ENCODE peak calls at places on chromosomes 2 and 18, in six cellular contexts. L, C, K, A, X and R are unnamed samples.

GRCh38 chr2:43073373-43073772 is 153.0 kb downstream of the ZFP36L2 start:
- DNase-seq in L (no peak), C (peak; percentile 92), K (peak; percentile 36), A (peak; percentile 54), X (no peak), R (no peak)

GRCh38 chr18:29841631-29842030 is 1200.9 kb downstream of the DSC3 start:
- DNase-seq in L (no peak), C (no peak), K (no peak), A (no peak), X (no peak), R (no peak)

GRCh38 chr18:44500820-44501670 is 179.6 kb upstream of the SETBP1 start:
- DNase-seq in L (no peak), C (no peak), K (no peak), A (no peak), X (no peak), R (no peak)

GRCh38 chr2:73494031-73494430 is 108.4 kb downstream of the ALMS1 start:
- DNase-seq in L (no peak), C (no peak), K (peak; percentile 40), A (no peak), X (no peak), R (no peak)

GRCh38 chr2:25401307-25402021 is 59.7 kb upstream of the DNMT3A start:
- DNase-seq in L (no peak), C (no peak), K (no peak), A (no peak), X (no peak), R (no peak)

GRCh38 chr18:2293109-2293839 is 278.0 kb downstream of the METTL4 start:
- DNase-seq in L (no peak), C (no peak), K (no peak), A (no peak), X (no peak), R (no peak)

GRCh38 chr18:62324917-62325805 is at the start of gene TNFRSF11A:
- DNase-seq in L (peak; percentile 51), C (no peak), K (no peak), A (no peak), X (peak; percentile 93), R (peak; percentile 80)

GRCh38 chr18:49814147-49814499 is 790 bp upstream of the ACAA2 start:
- DNase-seq in L (no peak), C (peak; percentile 72), K (peak; percentile 69), A (no peak), X (no peak), R (no peak)

GRCh38 chr2:232352511-232353091 is 25.9 kb upstream of the ALPP start:
- DNase-seq in L (no peak), C (no peak), K (no peak), A (no peak), X (peak; percentile 72), R (no peak)

GRCh38 chr2:159213296-159213695 is 73.2 kb downstream of the WDSUB1 start:
- DNase-seq in L (no peak), C (no peak), K (no peak), A (no peak), X (no peak), R (peak; percentile 6)
- H3K36me3 ChIP-seq in L (no peaks in the 10 kb centered on the region), C (peaks cover 12% of the 10 kb centered on the region), K (peaks cover 34% of the 10 kb centered on the region), A (no peaks in the 10 kb centered on the region), X (no peaks in the 10 kb centered on the region), R (no peaks in the 10 kb centered on the region)

GRCh38 chr2:60608679-60609078 is 55.2 kb upstream of the BCL11A start:
- DNase-seq in L (no peak), C (no peak), K (peak; percentile 29), A (no peak), X (no peak), R (no peak)

GRCh38 chr2:60614319-60614718 is 60.9 kb upstream of the BCL11A start:
- DNase-seq in L (no peak), C (no peak), K (no peak), A (no peak), X (no peak), R (no peak)

GRCh38 chr2:60612028-60612427 is 58.6 kb upstream of the BCL11A start:
- DNase-seq in L (no peak), C (no peak), K (no peak), A (no peak), X (no peak), R (no peak)
- H3K27ac ChIP-seq in L (no peak overlapping the region), C (no peak overlapping the region), K (no peak overlapping the region), A (no peak overlapping the region), X (no peak overlapping the region), R (no peak overlapping the region)

DNA sequence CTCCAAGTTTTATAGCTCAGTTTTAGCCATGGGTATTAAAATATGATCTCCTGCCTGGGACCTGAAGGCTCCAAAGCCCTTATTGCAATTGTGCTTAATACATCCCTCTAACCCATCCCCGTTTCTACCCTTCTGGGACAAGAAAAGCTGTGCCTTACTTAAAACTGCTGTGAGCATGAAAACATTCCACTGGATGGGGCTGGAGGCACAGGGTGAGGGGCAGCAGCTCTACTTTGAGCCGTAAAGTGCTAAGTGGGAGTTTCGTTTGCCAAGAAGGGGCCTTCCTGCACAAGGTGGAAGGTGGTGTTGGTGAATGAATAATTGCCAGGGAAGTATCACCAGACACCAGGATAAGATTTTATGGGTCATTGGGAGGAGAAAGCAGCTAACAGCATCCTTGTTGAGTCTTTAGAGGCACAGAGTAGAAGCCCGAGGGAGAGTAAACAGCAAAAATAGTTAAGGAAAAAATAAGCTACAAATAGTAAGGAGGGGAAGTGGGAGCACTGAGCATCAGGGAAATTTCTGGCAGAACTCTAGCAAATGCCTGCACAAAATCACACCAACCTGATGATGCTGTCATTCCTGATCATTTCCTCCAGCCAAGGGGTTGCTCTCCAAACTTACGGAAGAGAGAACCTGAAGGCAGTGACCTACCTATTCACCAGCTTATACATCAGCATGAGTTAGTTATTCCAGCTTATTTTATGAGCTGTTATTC is 218.4 kb downstream of the MREG start:
- DNase-seq in L (no peak), C (peak; percentile 55), K (no peak), A (no peak), X (no peak), R (no peak)
- TF ChIP-seq CTCF in L (no peak), C (no peak), K (no peak), A (no peak), X (no peak), R (no peak)

DNA sequence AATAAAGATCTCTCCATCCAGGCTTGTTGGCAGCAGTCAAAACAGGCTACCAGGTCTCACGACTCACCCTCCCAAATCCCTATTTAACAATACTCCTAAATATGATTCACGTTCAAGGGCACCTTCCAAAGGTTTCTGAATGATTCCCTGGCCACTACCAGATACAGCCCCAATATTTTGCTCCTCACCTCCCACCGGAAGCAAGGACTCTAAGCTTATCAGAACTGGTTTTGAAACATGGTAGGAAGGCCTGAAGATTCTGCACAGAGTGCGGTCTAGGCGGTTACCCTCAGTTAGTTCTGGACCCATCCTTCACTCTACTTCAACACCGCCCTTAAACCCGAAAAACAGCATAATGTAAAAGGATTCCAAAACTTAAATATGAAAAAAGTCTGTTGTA is 5.2 kb downstream of the PPP4R1 start:
- DNase-seq in L (no peak), C (no peak), K (no peak), A (no peak), X (no peak), R (no peak)
- H3K36me3 ChIP-seq in L (peaks cover 4% of the 10 kb centered on the region), C (peaks cover 3% of the 10 kb centered on the region), K (peaks cover 6% of the 10 kb centered on the region), A (no peaks in the 10 kb centered on the region), X (peaks cover 5% of the 10 kb centered on the region), R (no peaks in the 10 kb centered on the region)

GRCh38 chr2:105142239-105142638 is 99.3 kb upstream of the GPR45 start:
- DNase-seq in L (no peak), C (no peak), K (no peak), A (no peak), X (no peak), R (no peak)

GRCh38 chr2:105139556-105140236 is 101.8 kb downstream of the MRPS9 start:
- DNase-seq in L (no peak), C (no peak), K (no peak), A (no peak), X (no peak), R (no peak)

GRCh38 chr2:105140237-105140568 is 101.3 kb upstream of the GPR45 start:
- DNase-seq in L (no peak), C (no peak), K (no peak), A (no peak), X (no peak), R (no peak)

GRCh38 chr2:105143094-105143466 is 98.5 kb upstream of the GPR45 start:
- DNase-seq in L (no peak), C (no peak), K (no peak), A (no peak), X (no peak), R (no peak)

GRCh38 chr2:105141099-105141614 is 100.4 kb upstream of the GPR45 start:
- DNase-seq in L (no peak), C (no peak), K (no peak), A (no peak), X (no peak), R (no peak)
- H3K27ac ChIP-seq in L (no peak overlapping the region), C (no peak overlapping the region), K (no peak overlapping the region), A (no peak overlapping the region), X (no peak overlapping the region), R (no peak overlapping the region)

GRCh38 chr18:70462078-70462439 is 173.2 kb downstream of the SOCS6 start:
- DNase-seq in L (no peak), C (no peak), K (no peak), A (no peak), X (no peak), R (no peak)

GRCh38 chr18:70468861-70469570 is 180.2 kb downstream of the SOCS6 start:
- DNase-seq in L (peak; percentile 43), C (no peak), K (no peak), A (no peak), X (no peak), R (no peak)

GRCh38 chr18:70463085-70463484 is 174.2 kb downstream of the SOCS6 start:
- DNase-seq in L (no peak), C (no peak), K (no peak), A (no peak), X (no peak), R (no peak)

GRCh38 chr18:70461323-70462077 is 172.7 kb downstream of the SOCS6 start:
- DNase-seq in L (no peak), C (no peak), K (no peak), A (no peak), X (peak; percentile 15), R (no peak)

GRCh38 chr18:70464343-70465114 is 175.7 kb downstream of the SOCS6 start:
- DNase-seq in L (peak; percentile 87), C (peak; percentile 73), K (peak; percentile 55), A (peak; percentile 58), X (peak; percentile 61), R (peak; percentile 81)
- TF ChIP-seq CTCF in L (no peak), C (peak; percentile 15), K (peak; percentile 30), A (no peak), X (no peak), R (no peak)

DNA sequence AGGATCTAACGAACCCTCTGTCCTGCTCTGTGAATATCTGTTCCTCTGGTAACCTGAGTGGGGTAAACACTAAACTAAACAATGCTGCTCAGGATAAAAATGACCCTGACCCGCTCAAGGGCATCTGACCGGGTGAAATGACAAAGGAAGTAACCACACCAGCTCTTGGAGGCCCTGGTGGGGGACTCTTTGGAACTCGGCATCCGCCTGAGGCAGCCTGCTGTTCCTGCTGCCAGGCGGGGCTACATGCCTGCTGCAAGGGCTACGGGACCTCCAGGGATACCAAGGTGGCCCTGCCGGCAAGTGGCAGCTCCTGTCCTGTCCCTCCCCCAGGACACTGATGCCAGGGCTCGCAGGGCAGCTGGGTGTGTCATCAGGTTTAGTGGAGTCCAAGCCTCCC is 273.3 kb downstream of the HDAC4 start:
- DNase-seq in L (no peak), C (no peak), K (no peak), A (no peak), X (peak; percentile 44), R (no peak)
- H3K36me3 ChIP-seq in L (no peaks in the 10 kb centered on the region), C (peaks cover 7% of the 10 kb centered on the region), K (peaks cover 72% of the 10 kb centered on the region), A (no peaks in the 10 kb centered on the region), X (peaks cover 18% of the 10 kb centered on the region), R (peaks cover 8% of the 10 kb centered on the region)